ENCODE peak calls at places on chromosomes 5 and 9, in six cellular contexts. C is NCI-H2107; E is GM12865; B is naive thymus-derived CD4-positive, alpha-beta T cell; A is NCI-H146; U is stimulated activated CD4-positive, alpha-beta T cell treated with anti-CD3 and anti-CD28 coated beads, Interleukin-1b, Interleukin-23, amount 100 ng/mL, for 48 hours. K is an unnamed sample.

GRCh38 chr5:160310140-160310909 is 2.0 kb downstream of the CCNJL start:
- DNase-seq in B (no peak), U (no peak), C (no peak), A (no peak), E (no peak), K (no peak)

GRCh38 chr9:100417815-100418214 is 9.1 kb upstream of the MSANTD3 start:
- DNase-seq in U (no peak), C (no peak), A (no peak), B (no peak), E (no peak), K (no peak)

GRCh38 chr5:170751631-170752030 is 31.9 kb upstream of the GABRP start:
- DNase-seq in A (no peak), E (no peak), C (no peak), U (no peak), B (no peak), K (no peak)

GRCh38 chr5:118906932-118907331 is 81.4 kb downstream of the DTWD2 start:
- DNase-seq in B (no peak), U (no peak), E (no peak), A (no peak), C (no peak), K (no peak)

GRCh38 chr5:149174847-149175234 is 33.5 kb downstream of the ABLIM3 start:
- DNase-seq in B (no peak), A (no peak), C (no peak), U (no peak), E (no peak), K (no peak)

GRCh38 chr5:72347801-72348305 is 27.7 kb downstream of the PTCD2 start:
- DNase-seq in B (no peak), A (no peak), U (peak), C (no peak), E (no peak), K (no peak)

GRCh38 chr5:111394580-111394979 is 117.8 kb downstream of the STARD4 start:
- DNase-seq in A (no peak), U (no peak), B (no peak), E (no peak), C (no peak), K (no peak)

GRCh38 chr5:122864400-122864799 is 19.0 kb downstream of the SNX24 start:
- DNase-seq in E (no peak), C (no peak), B (no peak), U (peak), A (no peak), K (no peak)

GRCh38 chr5:42807722-42808447 is 3.8 kb downstream of the SELENOP start:
- DNase-seq in B (no peak), U (no peak), C (no peak), A (no peak), E (no peak), K (no peak)

GRCh38 chr5:179209359-179210150 is 135.7 kb downstream of the ADAMTS2 start:
- DNase-seq in A (no peak), B (no peak), C (no peak), E (no peak), U (no peak), K (no peak)

GRCh38 chr5:170495796-170496195 is 8.0 kb upstream of the KCNIP1 start:
- DNase-seq in A (no peak), B (no peak), E (no peak), C (no peak), U (no peak), K (no peak)

GRCh38 chr5:66960373-66961137 is 236.0 kb downstream of the CD180 start:
- DNase-seq in A (peak), C (no peak), U (no peak), E (no peak), B (no peak), K (no peak)

K was measured in GM19239.